ENCODE peak calls at places on chromosomes 4 and X, in four cellular contexts. B is AG04450, W is prostate gland, O is tibial artery. A is an unnamed sample.
A peak's percentile ranks its signal among the peaks of the same experiment; 100 is the strongest.

GRCh38 chr4:6362896-6363295 is 93.2 kb downstream of the WFS1 start:
- DNase-seq in B (no peak), O (no peak), W (no peak), A (no peak)

GRCh38 chr4:120568736-120569135 is 353.8 kb downstream of the PRDM5 start:
- DNase-seq in W (no peak), O (no peak), B (no peak), A (no peak)

GRCh38 chr4:24952667-24953066 is 39.8 kb upstream of the CCDC149 start:
- DNase-seq in B (no peak), W (no peak), O (no peak), A (no peak)

GRCh38 chr4:48074657-48075056 is 58.1 kb downstream of the NIPAL1 start:
- DNase-seq in W (no peak), O (no peak), B (no peak), A (no peak)

GRCh38 chr4:104591505-104591904 is 96.8 kb upstream of the CXXC4 start:
- DNase-seq in O (no peak), W (no peak), B (no peak), A (no peak)

GRCh38 chr4:145772347-145772746 is 92.4 kb downstream of the C4orf51 start:
- DNase-seq in B (no peak), W (no peak), O (no peak), A (no peak)

GRCh38 chr4:41692717-41693345 is 55.7 kb downstream of the PHOX2B start:
- DNase-seq in B (peak; percentile 18), O (no peak), W (peak; percentile 10), A (peak; percentile 9)

GRCh38 chrX:95056901-95057300 is 1382.9 kb downstream of the FAM133A start:
- DNase-seq in W (no peak), B (no peak), O (no peak), A (no peak)

GRCh38 chr4:110198472-110199419 is at the start of gene ELOVL6:
- DNase-seq in B (peak; percentile 18), O (peak; percentile 59), W (peak; percentile 28), A (peak; percentile 44)

GRCh38 chr4:76969941-76970529 is 20.5 kb downstream of the SEPTIN11 start:
- DNase-seq in B (no peak), W (no peak), O (no peak), A (no peak)

GRCh38 chr4:181376058-181376457 is 867.1 kb upstream of the TENM3 start:
- DNase-seq in W (no peak), B (no peak), O (no peak), A (no peak)

GRCh38 chr4:109979932-109980717 is 67.4 kb downstream of the EGF start:
- DNase-seq in W (no peak), O (no peak), B (peak; percentile 16), A (no peak)

GRCh38 chr4:94534401-94535312 is 82.9 kb downstream of the PDLIM5 start:
- DNase-seq in W (no peak), O (no peak), B (no peak), A (no peak)

GRCh38 chr4:155512812-155513211 is 136.0 kb upstream of the MAP9 start:
- DNase-seq in O (no peak), B (no peak), W (no peak), A (no peak)

GRCh38 chr4:40337081-40337480 is 1.9 kb downstream of the CHRNA9 start:
- DNase-seq in O (no peak), B (no peak), W (no peak), A (no peak)

GRCh38 chrX:150879855-150880807 is 18.3 kb downstream of the CD99L2 start:
- DNase-seq in W (no peak), B (no peak), O (no peak), A (no peak)

GRCh38 chr4:6991771-6992557 is 51.2 kb upstream of the TADA2B start:
- DNase-seq in O (peak; percentile 39), B (peak; percentile 78), W (peak; percentile 46), A (peak; percentile 24)

GRCh38 chr4:46781434-46782092 is 127.5 kb downstream of the COX7B2 start:
- DNase-seq in B (no peak), W (no peak), O (no peak), A (no peak)

GRCh38 chr4:57064811-57065711 is 45.1 kb downstream of the IGFBP7 start:
- DNase-seq in W (no peak), B (peak; percentile 84), O (peak; percentile 71), A (no peak)

GRCh38 chrX:103530540-103530939 is 11.3 kb upstream of the RAB40A start:
- DNase-seq in B (no peak), W (no peak), O (no peak), A (no peak)

GRCh38 chrX:150968862-150969720 is 14.0 kb upstream of the HMGB3 start:
- DNase-seq in B (no peak), O (no peak), W (no peak), A (no peak)

GRCh38 chr4:54657194-54657555 is 582 bp upstream of the KIT start:
- DNase-seq in B (no peak), W (no peak), O (no peak), A (no peak)

GRCh38 chr4:33961751-33962150 is 2282.6 kb downstream of the ARAP2 start:
- DNase-seq in W (no peak), O (no peak), B (no peak), A (no peak)

GRCh38 chr4:38092701-38093100 is 132.5 kb downstream of the PTTG2 start:
- DNase-seq in O (no peak), B (no peak), W (no peak), A (no peak)

GRCh38 chrX:2401201-2401589 is 99.6 kb downstream of the DHRSX start:
- DNase-seq in O (no peak), W (peak; percentile 54), B (no peak), A (no peak)

GRCh38 chrX:2398341-2398656 is 102.5 kb downstream of the DHRSX start:
- DNase-seq in B (no peak), W (no peak), O (no peak), A (no peak)

GRCh38 chrX:2395261-2395850 is 105.4 kb downstream of the DHRSX start:
- DNase-seq in B (no peak), O (no peak), W (no peak), A (no peak)

GRCh38 chrX:2397648-2398340 is 103.0 kb downstream of the DHRSX start:
- DNase-seq in W (no peak), O (no peak), B (no peak), A (no peak)

DNA sequence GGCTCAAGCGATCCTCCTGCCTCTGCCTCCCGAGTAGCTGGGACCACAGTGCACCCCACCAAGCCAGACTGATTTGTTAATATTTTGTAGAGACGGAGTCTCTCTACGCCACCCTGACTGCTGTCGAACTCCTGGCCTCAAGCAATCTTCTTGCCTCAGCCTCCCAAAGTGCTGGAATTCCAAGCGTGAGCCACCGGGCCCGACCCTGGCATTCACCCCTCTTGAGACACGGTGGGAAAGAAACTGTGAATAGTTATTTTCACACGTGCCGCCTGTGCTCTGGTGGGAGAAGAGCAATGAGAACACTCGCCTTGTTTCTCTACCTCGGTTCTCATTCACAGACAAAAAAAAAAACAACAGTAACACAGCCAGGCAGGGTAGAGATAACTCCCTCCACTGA is 103.5 kb downstream of the DHRSX start:
- DNase-seq in W (no peak), B (no peak), O (no peak), A (no peak)
- H3K27ac ChIP-seq in W (no peak overlapping the region), B (no peak overlapping the region), O (no peak overlapping the region), A (no peak overlapping the region)

GRCh38 chr4:147363514-147363913 is 117.4 kb upstream of the EDNRA start:
- DNase-seq in B (no peak), W (no peak), O (no peak), A (no peak)
- H3K27ac ChIP-seq in B (no peak overlapping the region), W (no peak overlapping the region), O (peak overlapping the region; percentile 70), A (no peak overlapping the region)

GRCh38 chr4:123503698-123504389 is 107.2 kb downstream of the SPRY1 start:
- DNase-seq in W (no peak), B (no peak), O (peak; percentile 29), A (no peak)

GRCh38 chr4:123510666-123511065 is 114.1 kb downstream of the SPRY1 start:
- DNase-seq in O (no peak), B (no peak), W (no peak), A (no peak)

GRCh38 chr4:123505457-123506310 is 109.1 kb downstream of the SPRY1 start:
- DNase-seq in B (peak; percentile 10), W (peak; percentile 20), O (peak; percentile 43), A (peak; percentile 22)

GRCh38 chr4:123505077-123505456 is 108.5 kb downstream of the SPRY1 start:
- DNase-seq in O (no peak), B (no peak), W (no peak), A (no peak)

DNA sequence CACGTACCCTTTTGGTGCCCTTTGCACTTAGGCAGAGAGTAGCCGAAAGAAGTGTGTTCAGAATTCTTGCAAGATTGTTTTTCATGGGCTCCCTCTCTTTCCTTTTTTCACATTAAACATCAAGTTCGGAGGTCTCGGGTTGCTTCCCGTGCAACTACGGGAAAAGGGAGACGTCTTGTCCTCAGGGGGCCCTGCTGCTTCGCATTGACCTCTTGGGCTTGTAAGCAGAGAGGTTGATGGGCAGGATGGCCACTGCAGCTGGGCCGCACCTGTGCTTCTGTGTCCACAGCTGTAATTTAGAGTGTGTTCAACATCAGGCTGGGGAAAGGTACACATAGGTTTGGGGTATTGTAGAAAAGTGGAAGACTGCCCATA is 109.7 kb downstream of the SPRY1 start:
- DNase-seq in B (no peak), W (no peak), O (no peak), A (no peak)
- H3K27ac ChIP-seq in B (no peak overlapping the region), W (no peak overlapping the region), O (no peak overlapping the region), A (no peak overlapping the region)

GRCh38 chr4:14445882-14446281 is 556.4 kb upstream of the CPEB2 start:
- DNase-seq in W (peak; percentile 4), B (no peak), O (no peak), A (no peak)
- H3K27ac ChIP-seq in W (no peak overlapping the region), B (no peak overlapping the region), O (no peak overlapping the region), A (peak overlapping the region; percentile 85)

DNA sequence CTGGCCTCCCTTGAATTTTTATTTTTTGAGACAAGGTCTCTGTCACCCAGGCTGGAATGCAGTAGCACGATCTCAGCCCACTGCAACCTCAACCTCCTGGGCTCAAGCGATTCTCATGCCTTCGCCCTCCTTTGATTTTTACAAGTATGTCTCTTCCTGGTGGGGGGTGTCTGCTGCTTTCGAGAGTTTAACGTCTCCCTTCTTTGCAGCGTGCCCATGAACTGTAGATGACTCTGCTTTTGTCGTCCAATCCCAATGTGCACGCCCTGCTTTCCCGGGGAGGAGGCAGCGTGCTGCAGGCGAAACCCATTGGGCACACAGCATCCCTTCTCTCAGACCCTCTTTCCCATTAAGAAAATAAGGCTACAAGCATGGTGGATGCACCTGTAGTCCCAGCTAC is 7.0 kb downstream of the PRKX start:
- DNase-seq in W (no peak), O (no peak), B (no peak), A (no peak)
- H3K27ac ChIP-seq in W (no peak overlapping the region), O (no peak overlapping the region), B (no peak overlapping the region), A (no peak overlapping the region)

GRCh38 chrX:110218591-110218990 is 99.3 kb downstream of the AMMECR1 start:
- DNase-seq in B (no peak), O (no peak), W (no peak), A (no peak)
- H3K27ac ChIP-seq in B (no peak overlapping the region), O (no peak overlapping the region), W (no peak overlapping the region), A (no peak overlapping the region)

DNA sequence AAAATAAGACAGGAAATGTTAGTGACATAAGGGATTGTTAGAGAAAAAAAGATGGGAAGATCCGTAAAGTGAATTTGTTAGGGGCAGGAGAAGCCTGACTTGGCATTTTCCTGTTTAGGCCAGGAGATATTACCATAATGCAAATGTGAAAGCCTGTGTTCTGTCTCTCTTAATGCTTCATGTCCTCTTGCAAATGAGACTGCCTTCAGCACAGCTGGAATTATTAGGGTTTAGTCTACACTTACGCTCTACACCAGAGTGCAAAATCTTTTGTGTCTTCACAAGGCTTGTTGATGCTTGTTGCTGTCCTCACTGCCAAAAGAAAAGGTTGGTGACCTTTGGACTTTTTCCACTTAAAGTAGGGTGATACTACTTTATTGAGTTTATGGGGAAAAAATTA is 56.8 kb downstream of the JADE1 start:
- DNase-seq in W (no peak), B (no peak), O (no peak), A (no peak)
- H3K27ac ChIP-seq in W (no peak overlapping the region), B (no peak overlapping the region), O (no peak overlapping the region), A (no peak overlapping the region)